ENCODE peak calls at places on chromosome 15, in nine cellular contexts. One of them, this sample, is unnamed.

GRCh38 chr15:40856736-40857135 is 12.9 kb downstream of the SPINT1 start:
- DNase-seq in heart left ventricle: no peak
- DNase-seq in upper lobe of left lung: no peak
- DNase-seq in transverse colon: no peak
- DNase-seq in uterus: no peak
- DNase-seq in A549: no peak
- DNase-seq in stomach: no peak
- DNase-seq in ovary: no peak
- DNase-seq in esophagus squamous epithelium: no peak
- DNase-seq in this sample: no peak

GRCh38 chr15:88959445-88959844 is 46.3 kb upstream of the MFGE8 start:
- DNase-seq in ovary: no peak
- DNase-seq in heart left ventricle: no peak
- DNase-seq in esophagus squamous epithelium: no peak
- DNase-seq in upper lobe of left lung: no peak
- DNase-seq in A549: no peak
- DNase-seq in stomach: no peak
- DNase-seq in uterus: no peak
- DNase-seq in transverse colon: no peak
- DNase-seq in this sample: no peak

GRCh38 chr15:71149645-71150557 is 34.6 kb downstream of the THSD4 start:
- DNase-seq in A549: no peak
- DNase-seq in ovary: no peak
- DNase-seq in upper lobe of left lung: no peak
- DNase-seq in transverse colon: no peak
- DNase-seq in stomach: peak
- DNase-seq in heart left ventricle: peak
- DNase-seq in uterus: peak
- DNase-seq in esophagus squamous epithelium: no peak
- DNase-seq in this sample: no peak

GRCh38 chr15:87200149-87200548 is 1056.4 kb downstream of the NTRK3 start:
- DNase-seq in upper lobe of left lung: no peak
- DNase-seq in stomach: no peak
- DNase-seq in uterus: no peak
- DNase-seq in esophagus squamous epithelium: no peak
- DNase-seq in A549: no peak
- DNase-seq in transverse colon: no peak
- DNase-seq in ovary: no peak
- DNase-seq in heart left ventricle: no peak
- DNase-seq in this sample: no peak

GRCh38 chr15:31367730-31368344 is 41.2 kb downstream of the KLF13 start:
- DNase-seq in uterus: no peak
- DNase-seq in heart left ventricle: no peak
- DNase-seq in ovary: no peak
- DNase-seq in upper lobe of left lung: no peak
- DNase-seq in stomach: no peak
- DNase-seq in esophagus squamous epithelium: no peak
- DNase-seq in A549: no peak
- DNase-seq in transverse colon: peak
- DNase-seq in this sample: no peak

GRCh38 chr15:68635142-68635541 is 56.3 kb downstream of the CORO2B start:
- DNase-seq in upper lobe of left lung: no peak
- DNase-seq in stomach: no peak
- DNase-seq in esophagus squamous epithelium: no peak
- DNase-seq in uterus: peak
- DNase-seq in A549: no peak
- DNase-seq in ovary: peak
- DNase-seq in transverse colon: no peak
- DNase-seq in heart left ventricle: peak
- DNase-seq in this sample: no peak

GRCh38 chr15:75229191-75230015 is 27.7 kb downstream of the C15orf39 start:
- DNase-seq in upper lobe of left lung: no peak
- DNase-seq in stomach: no peak
- DNase-seq in esophagus squamous epithelium: no peak
- DNase-seq in uterus: no peak
- DNase-seq in A549: no peak
- DNase-seq in transverse colon: no peak
- DNase-seq in heart left ventricle: no peak
- DNase-seq in ovary: no peak
- DNase-seq in this sample: no peak

GRCh38 chr15:77036537-77037474 is 34.1 kb downstream of the TSPAN3 start:
- DNase-seq in heart left ventricle: peak
- DNase-seq in stomach: peak
- DNase-seq in ovary: peak
- DNase-seq in transverse colon: peak
- DNase-seq in esophagus squamous epithelium: no peak
- DNase-seq in uterus: peak
- DNase-seq in upper lobe of left lung: no peak
- DNase-seq in A549: no peak
- DNase-seq in this sample: no peak

GRCh38 chr15:43253431-43254403 is 13.0 kb downstream of the TGM5 start:
- DNase-seq in esophagus squamous epithelium: no peak
- DNase-seq in heart left ventricle: no peak
- DNase-seq in upper lobe of left lung: peak
- DNase-seq in transverse colon: peak
- DNase-seq in stomach: peak
- DNase-seq in uterus: no peak
- DNase-seq in ovary: no peak
- DNase-seq in A549: no peak
- DNase-seq in this sample: peak

GRCh38 chr15:28002136-28002861 is 96.8 kb downstream of the OCA2 start:
- DNase-seq in upper lobe of left lung: no peak
- DNase-seq in transverse colon: no peak
- DNase-seq in esophagus squamous epithelium: no peak
- DNase-seq in stomach: no peak
- DNase-seq in A549: no peak
- DNase-seq in heart left ventricle: no peak
- DNase-seq in ovary: no peak
- DNase-seq in uterus: no peak
- DNase-seq in this sample: no peak

GRCh38 chr15:49675051-49675450 is 54.2 kb downstream of the DTWD1 start:
- DNase-seq in esophagus squamous epithelium: no peak
- DNase-seq in heart left ventricle: no peak
- DNase-seq in A549: peak
- DNase-seq in upper lobe of left lung: no peak
- DNase-seq in ovary: no peak
- DNase-seq in uterus: no peak
- DNase-seq in transverse colon: no peak
- DNase-seq in stomach: no peak
- DNase-seq in this sample: peak

GRCh38 chr15:50251638-50252182 is 13.8 kb downstream of the HDC start:
- DNase-seq in transverse colon: no peak
- DNase-seq in ovary: no peak
- DNase-seq in upper lobe of left lung: no peak
- DNase-seq in heart left ventricle: no peak
- DNase-seq in uterus: no peak
- DNase-seq in A549: no peak
- DNase-seq in esophagus squamous epithelium: no peak
- DNase-seq in stomach: no peak
- DNase-seq in this sample: no peak

DNA sequence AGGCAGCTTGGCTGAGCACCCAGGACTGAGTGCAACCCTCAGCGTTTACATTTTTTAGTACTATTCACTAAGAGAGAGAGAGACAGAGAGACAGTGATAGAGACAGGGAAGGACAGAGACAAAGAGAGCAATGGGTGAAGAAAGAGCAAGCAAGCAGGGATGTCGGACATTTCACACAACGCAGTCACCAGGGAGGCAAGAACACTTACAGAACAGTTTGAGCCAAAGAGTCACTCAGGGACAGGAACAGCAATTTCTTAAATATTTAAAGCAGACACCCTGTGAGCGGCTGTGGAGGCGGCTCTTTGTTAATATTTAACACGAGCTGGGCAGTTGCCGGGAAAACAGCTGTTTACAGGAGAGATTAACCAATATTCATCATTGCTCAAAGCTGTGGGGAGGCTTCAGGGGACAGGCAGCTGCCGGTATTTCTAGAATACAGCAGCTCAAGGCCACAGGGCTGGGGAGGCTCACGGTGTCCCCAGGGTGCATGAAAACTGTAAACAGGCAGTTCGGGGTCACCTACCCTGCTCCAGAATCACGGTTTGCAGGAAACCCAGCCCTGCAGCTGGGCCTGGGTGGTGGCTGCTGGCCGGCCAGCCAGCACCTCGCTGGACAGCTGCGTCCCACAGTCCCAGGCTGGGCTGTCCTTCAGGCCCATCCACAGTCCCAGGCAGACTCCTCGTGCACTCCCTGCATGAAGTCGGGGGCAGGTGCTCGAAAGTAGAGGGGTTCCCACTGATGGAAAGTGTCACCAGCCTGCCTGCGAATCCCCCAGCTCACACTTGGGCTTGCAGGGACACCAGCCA is 38.8 kb upstream of the PCSK6 start:
- DNase-seq in uterus: peak
- DNase-seq in stomach: peak
- DNase-seq in A549: peak
- DNase-seq in upper lobe of left lung: no peak
- DNase-seq in heart left ventricle: peak
- DNase-seq in esophagus squamous epithelium: no peak
- DNase-seq in transverse colon: peak
- DNase-seq in ovary: peak
- DNase-seq in this sample: no peak
- TF ChIP-seq POLR2A in uterus: no peak
- TF ChIP-seq POLR2A in stomach: no peak
- TF ChIP-seq POLR2A in A549: no peak
- TF ChIP-seq POLR2A in upper lobe of left lung: no peak
- TF ChIP-seq POLR2A in heart left ventricle: no peak
- TF ChIP-seq POLR2A in esophagus squamous epithelium: no peak
- TF ChIP-seq POLR2A in transverse colon: no peak
- TF ChIP-seq POLR2A in ovary: no peak
- TF ChIP-seq POLR2A in this sample: no peak

GRCh38 chr15:38564557-38565286 is at the start of gene RASGRP1:
- DNase-seq in heart left ventricle: peak
- DNase-seq in ovary: no peak
- DNase-seq in upper lobe of left lung: peak
- DNase-seq in stomach: peak
- DNase-seq in A549: peak
- DNase-seq in transverse colon: peak
- DNase-seq in esophagus squamous epithelium: no peak
- DNase-seq in uterus: peak
- DNase-seq in this sample: no peak
- TF ChIP-seq POLR2A in heart left ventricle: no peak
- TF ChIP-seq POLR2A in ovary: no peak
- TF ChIP-seq POLR2A in upper lobe of left lung: no peak
- TF ChIP-seq POLR2A in stomach: no peak
- TF ChIP-seq POLR2A in A549: no peak
- TF ChIP-seq POLR2A in transverse colon: no peak
- TF ChIP-seq POLR2A in esophagus squamous epithelium: no peak
- TF ChIP-seq POLR2A in uterus: no peak
- TF ChIP-seq POLR2A in this sample: no peak

DNA sequence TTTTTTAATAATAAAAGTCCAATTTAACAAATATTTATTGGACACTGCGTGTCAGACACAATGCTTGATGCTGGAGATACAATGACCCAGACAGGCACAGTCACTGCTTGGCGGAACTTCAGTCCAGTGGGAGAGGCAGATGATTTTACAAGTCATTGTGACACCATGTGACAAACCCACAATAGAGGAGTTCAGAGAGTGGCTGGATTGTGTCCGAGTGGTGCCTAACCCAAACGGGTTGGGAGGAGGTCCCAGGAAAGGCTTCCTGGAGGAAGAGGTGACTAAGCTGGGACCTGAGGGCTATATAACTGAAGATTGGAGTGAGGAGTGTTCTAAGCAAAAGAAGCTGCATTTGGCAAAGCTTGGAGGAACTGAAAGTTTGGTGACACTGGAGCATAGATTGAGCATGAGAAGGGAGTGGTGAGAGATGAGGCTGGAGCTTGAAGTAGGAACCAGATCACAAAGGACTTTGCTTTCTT is 41.4 kb downstream of the CRTC3 start:
- DNase-seq in upper lobe of left lung: peak
- DNase-seq in esophagus squamous epithelium: no peak
- DNase-seq in stomach: no peak
- DNase-seq in uterus: no peak
- DNase-seq in heart left ventricle: peak
- DNase-seq in A549: no peak
- DNase-seq in transverse colon: peak
- DNase-seq in ovary: no peak
- DNase-seq in this sample: peak
- TF ChIP-seq POLR2A in upper lobe of left lung: no peak
- TF ChIP-seq POLR2A in esophagus squamous epithelium: no peak
- TF ChIP-seq POLR2A in stomach: no peak
- TF ChIP-seq POLR2A in uterus: no peak
- TF ChIP-seq POLR2A in heart left ventricle: no peak
- TF ChIP-seq POLR2A in A549: no peak
- TF ChIP-seq POLR2A in transverse colon: no peak
- TF ChIP-seq POLR2A in ovary: no peak
- TF ChIP-seq POLR2A in this sample: no peak

GRCh38 chr15:85380860-85381535 is 595 bp downstream of the AKAP13 start:
- DNase-seq in heart left ventricle: peak
- DNase-seq in A549: peak
- DNase-seq in esophagus squamous epithelium: peak
- DNase-seq in ovary: no peak
- DNase-seq in transverse colon: peak
- DNase-seq in stomach: peak
- DNase-seq in uterus: no peak
- DNase-seq in upper lobe of left lung: peak
- DNase-seq in this sample: peak

GRCh38 chr15:85381850-85382751 is 1.7 kb downstream of the AKAP13 start:
- DNase-seq in transverse colon: no peak
- DNase-seq in stomach: no peak
- DNase-seq in A549: no peak
- DNase-seq in heart left ventricle: no peak
- DNase-seq in ovary: no peak
- DNase-seq in uterus: no peak
- DNase-seq in upper lobe of left lung: no peak
- DNase-seq in esophagus squamous epithelium: no peak
- DNase-seq in this sample: no peak

GRCh38 chr15:85377986-85378385 is 2.4 kb upstream of the AKAP13 start:
- DNase-seq in uterus: no peak
- DNase-seq in heart left ventricle: no peak
- DNase-seq in stomach: no peak
- DNase-seq in transverse colon: no peak
- DNase-seq in upper lobe of left lung: no peak
- DNase-seq in esophagus squamous epithelium: no peak
- DNase-seq in ovary: no peak
- DNase-seq in A549: no peak
- DNase-seq in this sample: no peak

GRCh38 chr15:85379403-85380131 is 836 bp upstream of the AKAP13 start:
- DNase-seq in A549: no peak
- DNase-seq in ovary: peak
- DNase-seq in heart left ventricle: no peak
- DNase-seq in uterus: no peak
- DNase-seq in esophagus squamous epithelium: no peak
- DNase-seq in transverse colon: peak
- DNase-seq in upper lobe of left lung: peak
- DNase-seq in stomach: no peak
- DNase-seq in this sample: no peak

DNA sequence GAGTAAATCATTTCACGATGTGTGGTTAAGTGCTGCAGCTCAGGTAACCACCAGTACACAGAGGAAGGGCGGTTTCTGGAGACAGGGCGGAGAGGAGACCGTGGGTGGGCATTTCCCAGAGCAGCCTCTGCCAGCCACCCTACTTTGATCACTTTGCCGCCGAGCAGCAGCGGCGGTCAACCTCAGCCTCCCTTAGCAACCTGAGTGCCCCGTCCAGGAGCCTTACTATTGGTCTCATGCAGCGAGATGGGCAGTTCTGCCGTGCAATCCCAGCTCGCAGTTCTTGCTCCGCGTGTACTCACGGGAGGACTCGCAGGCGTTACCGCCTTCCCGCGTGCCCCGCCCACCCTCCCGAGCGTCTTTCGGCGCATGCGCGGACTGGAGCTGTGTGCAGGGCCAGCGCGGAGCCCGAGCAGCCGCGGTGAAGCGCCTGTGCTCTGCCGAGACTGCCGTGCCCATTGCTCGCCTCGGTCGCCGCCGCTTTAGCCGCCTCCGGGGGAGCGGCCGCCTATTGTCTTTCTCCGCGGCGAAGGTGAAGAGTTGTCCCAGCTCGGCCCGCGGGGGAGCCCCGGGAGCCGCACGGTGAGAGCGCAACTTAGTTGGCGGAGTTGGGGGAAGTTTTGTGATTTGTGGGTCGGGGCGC is at the start of gene AKAP13:
- DNase-seq in esophagus squamous epithelium: peak
- DNase-seq in stomach: peak
- DNase-seq in uterus: peak
- DNase-seq in transverse colon: peak
- DNase-seq in ovary: peak
- DNase-seq in A549: peak
- DNase-seq in upper lobe of left lung: peak
- DNase-seq in heart left ventricle: peak
- DNase-seq in this sample: peak
- TF ChIP-seq POLR2A in esophagus squamous epithelium: peak
- TF ChIP-seq POLR2A in stomach: peak
- TF ChIP-seq POLR2A in uterus: peak
- TF ChIP-seq POLR2A in transverse colon: peak
- TF ChIP-seq POLR2A in ovary: peak
- TF ChIP-seq POLR2A in A549: peak
- TF ChIP-seq POLR2A in upper lobe of left lung: peak
- TF ChIP-seq POLR2A in heart left ventricle: peak
- TF ChIP-seq POLR2A in this sample: peak